ENCODE peak calls at places on chromosomes 11 and 22, in ten cellular contexts. Z is NCI-H2029 treated with DMSO at 0.1 percent for 48 hours, D is globus pallidus, Y is activated T-cell treated with anti-CD3 and anti-CD28 coated beads for 1 hour, O is frontal cortex, W is HTR-8/SVneo, P is astrocyte, J is fibroblast of the aortic adventitia, V is left lobe of liver, U is PC-3. G is an unnamed sample.

GRCh38 chr11:65430406-65431217 is 8.0 kb downstream of the NEAT1 start:
- DNase-seq in Z (no peak), D (no peak), Y (no peak), O (no peak), W (no peak), P (peak), J (peak), V (peak), U (peak), G (no peak)

GRCh38 chr22:29151316-29151715 is 54.4 kb upstream of the EMID1 start:
- DNase-seq in Z (no peak), D (no peak), Y (no peak), O (no peak), W (no peak), P (no peak), J (no peak), V (peak), U (no peak), G (no peak)

GRCh38 chr22:40487663-40488249 is 117.4 kb downstream of the SGSM3 start:
- DNase-seq in Z (peak), D (no peak), Y (no peak), O (no peak), W (no peak), P (no peak), J (peak), V (no peak), U (peak), G (no peak)

GRCh38 chr11:66322732-66323427 is 6.0 kb upstream of the CD248 start:
- DNase-seq in Z (no peak), D (no peak), Y (no peak), O (no peak), W (no peak), P (no peak), J (peak), V (no peak), U (no peak), G (no peak)

GRCh38 chr11:61963016-61963281 is 4.5 kb downstream of the FTH1 start:
- DNase-seq in Z (no peak), D (no peak), Y (no peak), O (no peak), W (no peak), P (no peak), J (peak), V (no peak), U (no peak), G (no peak)

GRCh38 chr11:96259053-96259837 is 83.8 kb downstream of the MAML2 start:
- DNase-seq in Z (no peak), D (no peak), Y (no peak), O (no peak), W (no peak), P (peak), J (peak), V (no peak), U (peak), G (no peak)

GRCh38 chr11:60917267-60917666 is 3.3 kb downstream of the TMEM109 start:
- DNase-seq in Z (no peak), D (no peak), Y (no peak), O (no peak), W (no peak), P (no peak), J (no peak), V (no peak), U (no peak), G (no peak)

GRCh38 chr11:10674991-10675440 is 18.5 kb downstream of the IRAG1 start:
- DNase-seq in Z (no peak), D (peak), Y (no peak), O (no peak), W (no peak), P (no peak), J (peak), V (no peak), U (no peak), G (no peak)

GRCh38 chr22:27100789-27101188 is 443.4 kb downstream of the MIAT start:
- DNase-seq in Z (no peak), D (no peak), Y (no peak), O (no peak), W (no peak), P (peak), J (no peak), V (no peak), U (no peak), G (no peak)

GRCh38 chr11:2467695-2468055 is 22.9 kb downstream of the KCNQ1 start:
- DNase-seq in Z (no peak), D (no peak), Y (no peak), O (no peak), W (no peak), P (no peak), J (no peak), V (peak), U (no peak), G (no peak)

GRCh38 chr22:36541831-36542391 is 12.9 kb upstream of the EIF3D start:
- DNase-seq in Z (peak), D (no peak), Y (no peak), O (no peak), W (peak), P (peak), J (peak), V (no peak), U (peak), G (no peak)

GRCh38 chr11:61023086-61024035 is 51.9 kb downstream of the CD6 start:
- DNase-seq in Z (peak), D (no peak), Y (peak), O (no peak), W (no peak), P (no peak), J (no peak), V (no peak), U (no peak), G (no peak)

GRCh38 chr11:13772223-13773046 is 104.0 kb downstream of the FAR1 start:
- DNase-seq in Z (peak), D (peak), Y (no peak), O (no peak), W (peak), P (peak), J (peak), V (no peak), U (peak), G (no peak)

GRCh38 chr22:44701824-44702478 is at the start of gene PRR5:
- DNase-seq in Z (no peak), D (peak), Y (peak), O (peak), W (peak), P (peak), J (peak), V (peak), U (peak), G (peak)

GRCh38 chr11:35276396-35276795 is 137.4 kb downstream of the CD44 start:
- DNase-seq in Z (no peak), D (peak), Y (no peak), O (no peak), W (no peak), P (no peak), J (no peak), V (no peak), U (peak), G (peak)

GRCh38 chr11:11148104-11148509 is 204.9 kb downstream of the CSNK2A3 start:
- DNase-seq in Z (no peak), D (peak), Y (no peak), O (peak), W (peak), P (peak), J (peak), V (peak), U (peak), G (no peak)

GRCh38 chr11:46162700-46163099 is 41.4 kb upstream of the PHF21A start:
- DNase-seq in Z (no peak), D (no peak), Y (no peak), O (no peak), W (no peak), P (no peak), J (no peak), V (no peak), U (no peak), G (no peak)

GRCh38 chr11:128379587-128380279 is 207.6 kb downstream of the ETS1 start:
- DNase-seq in Z (no peak), D (no peak), Y (peak), O (no peak), W (no peak), P (no peak), J (no peak), V (no peak), U (peak), G (no peak)

GRCh38 chr11:64745523-64746328 is 1.8 kb upstream of the RASGRP2 start:
- DNase-seq in Z (no peak), D (peak), Y (peak), O (peak), W (no peak), P (peak), J (peak), V (peak), U (no peak), G (no peak)

GRCh38 chr11:96393753-96394348 is 4.0 kb downstream of the JRKL start:
- DNase-seq in Z (no peak), D (peak), Y (no peak), O (no peak), W (peak), P (peak), J (peak), V (no peak), U (peak), G (no peak)

GRCh38 chr11:120881591-120881990 is 142.3 kb upstream of the TBCEL start:
- DNase-seq in Z (no peak), D (no peak), Y (no peak), O (no peak), W (no peak), P (peak), J (peak), V (no peak), U (no peak), G (no peak)

GRCh38 chr11:1639102-1639620 is 9.6 kb downstream of the KRTAP5-5 start:
- DNase-seq in Z (peak), D (no peak), Y (no peak), O (no peak), W (no peak), P (no peak), J (no peak), V (no peak), U (no peak), G (no peak)

GRCh38 chr22:30290679-30291333 is 1.5 kb upstream of the CASTOR1 start:
- DNase-seq in Z (peak), D (peak), Y (no peak), O (peak), W (no peak), P (peak), J (peak), V (peak), U (peak), G (no peak)

GRCh38 chr22:40273319-40273718 is 73.0 kb upstream of the ADSL start:
- DNase-seq in Z (no peak), D (no peak), Y (no peak), O (no peak), W (no peak), P (no peak), J (no peak), V (no peak), U (no peak), G (no peak)

GRCh38 chr11:34650528-34650927 is 29.6 kb downstream of the EHF start:
- DNase-seq in Z (no peak), D (no peak), Y (peak), O (no peak), W (no peak), P (peak), J (peak), V (no peak), U (no peak), G (no peak)

GRCh38 chr22:22406445-22406844 is 102.1 kb downstream of the ZNF280B start:
- DNase-seq in Z (no peak), D (no peak), Y (no peak), O (no peak), W (no peak), P (no peak), J (no peak), V (no peak), U (no peak), G (no peak)

GRCh38 chr22:20624161-20624616 is 116.8 kb downstream of the MED15 start:
- DNase-seq in Z (no peak), D (no peak), Y (no peak), O (no peak), W (no peak), P (peak), J (peak), V (no peak), U (peak), G (no peak)

GRCh38 chr11:75442161-75442885 is 9.3 kb upstream of the KLHL35 start:
- DNase-seq in Z (no peak), D (no peak), Y (no peak), O (no peak), W (no peak), P (no peak), J (no peak), V (no peak), U (no peak), G (no peak)

GRCh38 chr22:23075525-23076216 is 5.4 kb downstream of the GNAZ start:
- DNase-seq in Z (no peak), D (no peak), Y (no peak), O (no peak), W (no peak), P (no peak), J (no peak), V (no peak), U (no peak), G (no peak)

GRCh38 chr11:118789501-118790356 is 1.2 kb downstream of the DDX6 start:
- DNase-seq in Z (peak), D (peak), Y (peak), O (peak), W (peak), P (peak), J (peak), V (no peak), U (peak), G (no peak)

GRCh38 chr22:39613549-39613921 is 43.0 kb downstream of the CACNA1I start:
- DNase-seq in Z (no peak), D (no peak), Y (no peak), O (no peak), W (no peak), P (no peak), J (no peak), V (no peak), U (no peak), G (no peak)

GRCh38 chr11:27913650-27914049 is 194.3 kb downstream of the KIF18A start:
- DNase-seq in Z (no peak), D (no peak), Y (no peak), O (no peak), W (no peak), P (peak), J (peak), V (no peak), U (peak), G (no peak)

GRCh38 chr11:65411681-65412070 is 10.9 kb upstream of the NEAT1 start:
- DNase-seq in Z (no peak), D (no peak), Y (no peak), O (no peak), W (no peak), P (no peak), J (no peak), V (no peak), U (no peak), G (no peak)

GRCh38 chr11:57205046-57205671 is 23.4 kb downstream of the LRRC55 start:
- DNase-seq in Z (no peak), D (peak), Y (no peak), O (no peak), W (no peak), P (peak), J (peak), V (no peak), U (peak), G (no peak)